ENCODE peak calls at places on chromosomes 11 and 22, in six cellular contexts. Z is HL-60; U is memory B cell; N is activated T-helper 1 cell treated with anti-CD3 and anti-CD28 coated beads, Interleukin-12 subunit alpha, Interleukin-12 subunit beta, Interleukin-2, Interleukin-4 antibody, amounts not matched to agents 30 ng/mL and 10 ng/mL and 1 ng/mL, durations not matched to agents 14 hours and 24 hours and 36 hours; L is AG09319; B is heart right ventricle. H is an unnamed sample.

GRCh38 chr11:122751298-122752070 is 86.8 kb upstream of the CRTAM start:
- DNase-seq in Z (no peak), U (no peak), N (no peak), L (no peak), B (no peak), H (no peak)

GRCh38 chr22:27270818-27271510 is 530.6 kb downstream of the MN1 start:
- DNase-seq in Z (no peak), U (no peak), N (no peak), L (no peak), B (peak), H (no peak)

GRCh38 chr11:1283906-1284305 is 25.5 kb downstream of the TOLLIP start:
- DNase-seq in Z (no peak), U (no peak), N (no peak), L (no peak), B (no peak), H (no peak)

GRCh38 chr11:74316772-74317505 is 5.5 kb upstream of the P4HA3 start:
- DNase-seq in Z (no peak), U (no peak), N (no peak), L (no peak), B (no peak), H (no peak)

GRCh38 chr11:100637706-100638105 is 49.4 kb upstream of the ARHGAP42 start:
- DNase-seq in Z (no peak), U (no peak), N (no peak), L (no peak), B (no peak), H (no peak)

GRCh38 chr11:128496684-128497056 is 90.7 kb downstream of the ETS1 start:
- DNase-seq in Z (no peak), U (no peak), N (no peak), L (no peak), B (no peak), H (no peak)

GRCh38 chr11:3184732-3185347 is 19.7 kb upstream of the OSBPL5 start:
- DNase-seq in Z (no peak), U (no peak), N (no peak), L (no peak), B (no peak), H (no peak)

GRCh38 chr22:49827307-49827852 is 293 bp downstream of the BRD1 start:
- DNase-seq in Z (no peak), U (no peak), N (no peak), L (no peak), B (no peak), H (no peak)

GRCh38 chr11:132422725-132423124 is 1052.3 kb downstream of the NTM start:
- DNase-seq in Z (no peak), U (no peak), N (no peak), L (no peak), B (no peak), H (no peak)

GRCh38 chr11:8251767-8252295 is 11.8 kb downstream of the LMO1 start:
- DNase-seq in Z (no peak), U (no peak), N (no peak), L (no peak), B (no peak), H (no peak)

GRCh38 chr11:131666617-131667016 is 296.2 kb downstream of the NTM start:
- DNase-seq in Z (no peak), U (no peak), N (no peak), L (no peak), B (no peak), H (no peak)

GRCh38 chr22:48838376-48838775 is 989.3 kb downstream of the BRD1 start:
- DNase-seq in Z (no peak), U (no peak), N (no peak), L (no peak), B (no peak), H (no peak)

GRCh38 chr11:127713226-127713625 is 712.7 kb upstream of the KIRREL3 start:
- DNase-seq in Z (no peak), U (no peak), N (no peak), L (no peak), B (no peak), H (no peak)

H was measured in NK-92 treated with Interleukin-12 subunit alpha and Interleukin-12 subunit beta, amount 100 ng/mL, for 24 hours.